ENCODE peak calls at places on chromosomes 5 and 9, in seven cellular contexts. One of them, this sample, is unnamed.

GRCh38 chr5:136199408-136199807 is 6.4 kb upstream of the SMIM32 start:
- DNase-seq in A549: no peak
- DNase-seq in left ventricle myocardium inferior: no peak
- DNase-seq in HCT116: no peak
- DNase-seq in epithelial cell of esophagus: no peak
- DNase-seq in cardiac fibroblast: no peak
- DNase-seq in fibroblast of the aortic adventitia: no peak
- DNase-seq in this sample: no peak

GRCh38 chr5:3237276-3237868 is 358.3 kb upstream of the IRX1 start:
- DNase-seq in A549: no peak
- DNase-seq in left ventricle myocardium inferior: no peak
- DNase-seq in HCT116: no peak
- DNase-seq in epithelial cell of esophagus: no peak
- DNase-seq in cardiac fibroblast: no peak
- DNase-seq in fibroblast of the aortic adventitia: no peak
- DNase-seq in this sample: no peak

GRCh38 chr5:84119252-84119651 is 265.4 kb downstream of the EDIL3 start:
- DNase-seq in A549: no peak
- DNase-seq in left ventricle myocardium inferior: no peak
- DNase-seq in HCT116: no peak
- DNase-seq in epithelial cell of esophagus: no peak
- DNase-seq in cardiac fibroblast: no peak
- DNase-seq in fibroblast of the aortic adventitia: peak
- DNase-seq in this sample: no peak

GRCh38 chr9:536597-537511 is 304.6 kb upstream of the DMRT1 start:
- DNase-seq in A549: no peak
- DNase-seq in left ventricle myocardium inferior: no peak
- DNase-seq in HCT116: no peak
- DNase-seq in epithelial cell of esophagus: peak
- DNase-seq in cardiac fibroblast: no peak
- DNase-seq in fibroblast of the aortic adventitia: no peak
- DNase-seq in this sample: no peak

GRCh38 chr9:112175796-112176315 is 759 bp upstream of the SUSD1 start:
- DNase-seq in A549: no peak
- DNase-seq in left ventricle myocardium inferior: no peak
- DNase-seq in HCT116: no peak
- DNase-seq in epithelial cell of esophagus: no peak
- DNase-seq in cardiac fibroblast: no peak
- DNase-seq in fibroblast of the aortic adventitia: no peak
- DNase-seq in this sample: no peak

GRCh38 chr5:52560366-52560765 is 227.3 kb upstream of the ITGA1 start:
- DNase-seq in A549: no peak
- DNase-seq in left ventricle myocardium inferior: no peak
- DNase-seq in HCT116: peak
- DNase-seq in epithelial cell of esophagus: peak
- DNase-seq in cardiac fibroblast: peak
- DNase-seq in fibroblast of the aortic adventitia: peak
- DNase-seq in this sample: no peak

GRCh38 chr5:62331921-62332320 is 25.9 kb downstream of the KIF2A start:
- DNase-seq in A549: no peak
- DNase-seq in left ventricle myocardium inferior: no peak
- DNase-seq in HCT116: no peak
- DNase-seq in epithelial cell of esophagus: no peak
- DNase-seq in cardiac fibroblast: no peak
- DNase-seq in fibroblast of the aortic adventitia: no peak
- DNase-seq in this sample: no peak

GRCh38 chr5:7856855-7857254 is 5.9 kb upstream of the CFAP90 start:
- DNase-seq in A549: no peak
- DNase-seq in left ventricle myocardium inferior: no peak
- DNase-seq in HCT116: peak
- DNase-seq in epithelial cell of esophagus: peak
- DNase-seq in cardiac fibroblast: peak
- DNase-seq in fibroblast of the aortic adventitia: peak
- DNase-seq in this sample: no peak

GRCh38 chr5:87997662-87998061 is 271.0 kb downstream of the TMEM161B start:
- DNase-seq in A549: no peak
- DNase-seq in left ventricle myocardium inferior: no peak
- DNase-seq in HCT116: no peak
- DNase-seq in epithelial cell of esophagus: no peak
- DNase-seq in cardiac fibroblast: no peak
- DNase-seq in fibroblast of the aortic adventitia: no peak
- DNase-seq in this sample: no peak

GRCh38 chr5:135537271-135537670 is 1.5 kb upstream of the NEUROG1 start:
- DNase-seq in A549: no peak
- DNase-seq in left ventricle myocardium inferior: no peak
- DNase-seq in HCT116: no peak
- DNase-seq in epithelial cell of esophagus: no peak
- DNase-seq in cardiac fibroblast: no peak
- DNase-seq in fibroblast of the aortic adventitia: no peak
- DNase-seq in this sample: no peak

GRCh38 chr5:43685271-43685950 is 82.4 kb downstream of the NNT start:
- DNase-seq in A549: no peak
- DNase-seq in left ventricle myocardium inferior: no peak
- DNase-seq in HCT116: no peak
- DNase-seq in epithelial cell of esophagus: no peak
- DNase-seq in cardiac fibroblast: no peak
- DNase-seq in fibroblast of the aortic adventitia: no peak
- DNase-seq in this sample: no peak

GRCh38 chr5:132787076-132787475 is 10.0 kb upstream of the SEPTIN8 start:
- DNase-seq in A549: no peak
- DNase-seq in left ventricle myocardium inferior: no peak
- DNase-seq in HCT116: no peak
- DNase-seq in epithelial cell of esophagus: no peak
- DNase-seq in cardiac fibroblast: peak
- DNase-seq in fibroblast of the aortic adventitia: peak
- DNase-seq in this sample: no peak

GRCh38 chr5:135488727-135489465 is 36.7 kb upstream of the TIFAB start:
- DNase-seq in A549: peak
- DNase-seq in left ventricle myocardium inferior: no peak
- DNase-seq in HCT116: peak
- DNase-seq in epithelial cell of esophagus: peak
- DNase-seq in cardiac fibroblast: peak
- DNase-seq in fibroblast of the aortic adventitia: peak
- DNase-seq in this sample: peak

GRCh38 chr5:94245608-94246007 is 372.8 kb downstream of the KIAA0825 start:
- DNase-seq in A549: no peak
- DNase-seq in left ventricle myocardium inferior: no peak
- DNase-seq in HCT116: no peak
- DNase-seq in epithelial cell of esophagus: peak
- DNase-seq in cardiac fibroblast: peak
- DNase-seq in fibroblast of the aortic adventitia: peak
- DNase-seq in this sample: no peak

GRCh38 chr9:34633851-34634550 is 3.6 kb downstream of the SIGMAR1 start:
- DNase-seq in A549: peak
- DNase-seq in left ventricle myocardium inferior: peak
- DNase-seq in HCT116: no peak
- DNase-seq in epithelial cell of esophagus: peak
- DNase-seq in cardiac fibroblast: peak
- DNase-seq in fibroblast of the aortic adventitia: peak
- DNase-seq in this sample: no peak

GRCh38 chr5:33170414-33170813 is 270.4 kb upstream of the TARS1 start:
- DNase-seq in A549: no peak
- DNase-seq in left ventricle myocardium inferior: no peak
- DNase-seq in HCT116: no peak
- DNase-seq in epithelial cell of esophagus: peak
- DNase-seq in cardiac fibroblast: peak
- DNase-seq in fibroblast of the aortic adventitia: peak
- DNase-seq in this sample: no peak

GRCh38 chr5:8366296-8366695 is 497.3 kb downstream of the MTRR start:
- DNase-seq in A549: no peak
- DNase-seq in left ventricle myocardium inferior: no peak
- DNase-seq in HCT116: no peak
- DNase-seq in epithelial cell of esophagus: no peak
- DNase-seq in cardiac fibroblast: no peak
- DNase-seq in fibroblast of the aortic adventitia: no peak
- DNase-seq in this sample: no peak

GRCh38 chr5:95901676-95902646 is 59.7 kb downstream of the ELL2 start:
- DNase-seq in A549: peak
- DNase-seq in left ventricle myocardium inferior: no peak
- DNase-seq in HCT116: peak
- DNase-seq in epithelial cell of esophagus: peak
- DNase-seq in cardiac fibroblast: peak
- DNase-seq in fibroblast of the aortic adventitia: peak
- DNase-seq in this sample: peak

GRCh38 chr9:7117676-7118561 is 360.1 kb downstream of the KDM4C start:
- DNase-seq in A549: no peak
- DNase-seq in left ventricle myocardium inferior: no peak
- DNase-seq in HCT116: no peak
- DNase-seq in epithelial cell of esophagus: peak
- DNase-seq in cardiac fibroblast: peak
- DNase-seq in fibroblast of the aortic adventitia: peak
- DNase-seq in this sample: peak

GRCh38 chr9:33229359-33230120 is 10.4 kb upstream of the SPINK4 start:
- DNase-seq in A549: peak
- DNase-seq in left ventricle myocardium inferior: no peak
- DNase-seq in HCT116: peak
- DNase-seq in epithelial cell of esophagus: peak
- DNase-seq in cardiac fibroblast: no peak
- DNase-seq in fibroblast of the aortic adventitia: no peak
- DNase-seq in this sample: no peak

GRCh38 chr9:104091708-104092107 is 2.4 kb upstream of the SMC2 start:
- DNase-seq in A549: no peak
- DNase-seq in left ventricle myocardium inferior: no peak
- DNase-seq in HCT116: no peak
- DNase-seq in epithelial cell of esophagus: no peak
- DNase-seq in cardiac fibroblast: peak
- DNase-seq in fibroblast of the aortic adventitia: peak
- DNase-seq in this sample: no peak

GRCh38 chr5:171524461-171524860 is 105.0 kb downstream of the FGF18 start:
- DNase-seq in A549: no peak
- DNase-seq in left ventricle myocardium inferior: no peak
- DNase-seq in HCT116: no peak
- DNase-seq in epithelial cell of esophagus: no peak
- DNase-seq in cardiac fibroblast: no peak
- DNase-seq in fibroblast of the aortic adventitia: no peak
- DNase-seq in this sample: no peak

GRCh38 chr5:1479581-1480188 is 34.4 kb upstream of the SLC6A3 start:
- DNase-seq in A549: peak
- DNase-seq in left ventricle myocardium inferior: no peak
- DNase-seq in HCT116: no peak
- DNase-seq in epithelial cell of esophagus: peak
- DNase-seq in cardiac fibroblast: peak
- DNase-seq in fibroblast of the aortic adventitia: peak
- DNase-seq in this sample: no peak

GRCh38 chr5:179297026-179297425 is 48.2 kb downstream of the ADAMTS2 start:
- DNase-seq in A549: no peak
- DNase-seq in left ventricle myocardium inferior: no peak
- DNase-seq in HCT116: no peak
- DNase-seq in epithelial cell of esophagus: no peak
- DNase-seq in cardiac fibroblast: no peak
- DNase-seq in fibroblast of the aortic adventitia: no peak
- DNase-seq in this sample: no peak

GRCh38 chr5:38104497-38105230 is 153.7 kb upstream of the EGFLAM start:
- DNase-seq in A549: no peak
- DNase-seq in left ventricle myocardium inferior: no peak
- DNase-seq in HCT116: no peak
- DNase-seq in epithelial cell of esophagus: no peak
- DNase-seq in cardiac fibroblast: no peak
- DNase-seq in fibroblast of the aortic adventitia: no peak
- DNase-seq in this sample: no peak

GRCh38 chr5:143001764-143002351 is 231.7 kb downstream of the ARHGAP26 start:
- DNase-seq in A549: no peak
- DNase-seq in left ventricle myocardium inferior: no peak
- DNase-seq in HCT116: no peak
- DNase-seq in epithelial cell of esophagus: peak
- DNase-seq in cardiac fibroblast: peak
- DNase-seq in fibroblast of the aortic adventitia: peak
- DNase-seq in this sample: no peak
- H3K4me3 ChIP-seq in A549: no peak
- H3K4me3 ChIP-seq in left ventricle myocardium inferior: peak
- H3K4me3 ChIP-seq in HCT116: no peak
- H3K4me3 ChIP-seq in epithelial cell of esophagus: no peak
- H3K4me3 ChIP-seq in cardiac fibroblast: no peak
- H3K4me3 ChIP-seq in fibroblast of the aortic adventitia: peak
- H3K4me3 ChIP-seq in this sample: no peak

DNA sequence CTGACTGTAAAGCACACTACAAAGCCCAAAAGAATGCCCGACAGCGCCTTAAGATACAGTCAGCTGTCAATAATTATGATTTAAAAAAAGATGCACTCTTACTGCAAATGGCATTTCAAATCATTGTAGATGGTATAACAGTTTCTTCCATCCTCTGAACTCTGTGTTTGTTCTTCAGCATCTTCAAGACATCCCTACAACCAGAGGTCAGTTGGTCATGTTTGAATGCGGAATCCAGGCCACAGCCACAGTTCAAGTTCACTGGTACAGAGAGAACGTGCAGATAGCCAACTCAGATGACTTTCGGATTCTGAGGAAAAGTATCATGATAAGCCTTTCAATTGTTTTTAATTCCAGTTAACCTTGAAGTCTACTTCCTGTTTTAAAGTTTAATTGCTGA is 8.7 kb upstream of the MYOT start:
- DNase-seq in A549: no peak
- DNase-seq in left ventricle myocardium inferior: no peak
- DNase-seq in HCT116: no peak
- DNase-seq in epithelial cell of esophagus: no peak
- DNase-seq in cardiac fibroblast: no peak
- DNase-seq in fibroblast of the aortic adventitia: no peak
- DNase-seq in this sample: no peak
- H3K4me3 ChIP-seq in A549: no peak
- H3K4me3 ChIP-seq in left ventricle myocardium inferior: peak
- H3K4me3 ChIP-seq in HCT116: no peak
- H3K4me3 ChIP-seq in epithelial cell of esophagus: no peak
- H3K4me3 ChIP-seq in cardiac fibroblast: no peak
- H3K4me3 ChIP-seq in fibroblast of the aortic adventitia: no peak
- H3K4me3 ChIP-seq in this sample: no peak

GRCh38 chr5:109390188-109390587 is 19.6 kb downstream of the PJA2 start:
- DNase-seq in A549: no peak
- DNase-seq in left ventricle myocardium inferior: no peak
- DNase-seq in HCT116: no peak
- DNase-seq in epithelial cell of esophagus: no peak
- DNase-seq in cardiac fibroblast: no peak
- DNase-seq in fibroblast of the aortic adventitia: no peak
- DNase-seq in this sample: no peak
- H3K4me3 ChIP-seq in A549: no peak
- H3K4me3 ChIP-seq in left ventricle myocardium inferior: no peak
- H3K4me3 ChIP-seq in HCT116: no peak
- H3K4me3 ChIP-seq in epithelial cell of esophagus: no peak
- H3K4me3 ChIP-seq in cardiac fibroblast: no peak
- H3K4me3 ChIP-seq in fibroblast of the aortic adventitia: no peak
- H3K4me3 ChIP-seq in this sample: no peak

DNA sequence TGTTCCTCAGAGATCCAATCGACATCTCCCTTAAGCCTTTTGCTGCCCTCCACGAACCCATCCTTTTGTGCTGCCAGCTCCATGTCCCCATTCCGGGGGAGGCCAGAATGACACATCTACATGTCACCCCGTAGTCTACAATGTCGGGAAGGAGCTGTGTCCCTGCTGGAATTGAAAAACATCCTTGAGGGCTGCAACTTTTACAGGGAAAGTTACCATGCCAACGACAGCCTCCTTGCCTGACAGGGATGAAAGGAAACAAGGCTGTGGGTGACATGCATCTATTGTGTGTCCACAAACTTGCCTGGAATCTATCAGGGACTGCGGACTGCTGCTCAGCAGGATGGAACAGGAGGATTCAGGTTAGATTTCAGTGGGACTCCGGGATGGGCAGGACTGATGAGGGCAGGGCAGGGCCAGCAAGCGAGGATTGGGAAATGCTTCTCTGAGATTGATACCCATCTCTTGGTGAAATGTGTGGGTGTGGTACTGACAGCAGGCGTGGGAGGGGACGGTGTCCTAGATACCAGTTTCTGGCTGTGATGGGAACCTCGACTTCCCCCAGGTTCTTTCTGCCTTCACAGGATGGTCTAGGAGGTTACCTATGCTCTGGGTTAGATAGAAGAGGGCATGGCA is 25.5 kb downstream of the EGR1 start:
- DNase-seq in A549: no peak
- DNase-seq in left ventricle myocardium inferior: no peak
- DNase-seq in HCT116: no peak
- DNase-seq in epithelial cell of esophagus: no peak
- DNase-seq in cardiac fibroblast: no peak
- DNase-seq in fibroblast of the aortic adventitia: no peak
- DNase-seq in this sample: no peak
- H3K4me3 ChIP-seq in A549: no peak
- H3K4me3 ChIP-seq in left ventricle myocardium inferior: no peak
- H3K4me3 ChIP-seq in HCT116: no peak
- H3K4me3 ChIP-seq in epithelial cell of esophagus: peak
- H3K4me3 ChIP-seq in cardiac fibroblast: no peak
- H3K4me3 ChIP-seq in fibroblast of the aortic adventitia: no peak
- H3K4me3 ChIP-seq in this sample: no peak

This sample was measured in BJ.